ENCODE peak calls at places on chromosomes 16 and 17, in five cellular contexts. One of them, this sample, is unnamed.
A peak's percentile ranks its signal among the peaks of the same experiment; 100 is the strongest.

GRCh38 chr17:82828875-82829487 is 10.8 kb downstream of the ZNF750 start:
- DNase-seq in GM03348: no peak
- DNase-seq in G401: no peak
- DNase-seq in amniotic stem cell: no peak
- DNase-seq in PC-9: no peak
- DNase-seq in this sample: no peak

GRCh38 chr17:66667491-66668030 is 167.4 kb upstream of the CACNG5 start:
- DNase-seq in GM03348: no peak
- DNase-seq in G401: no peak
- DNase-seq in amniotic stem cell: no peak
- DNase-seq in PC-9: no peak
- DNase-seq in this sample: peak; percentile 82

GRCh38 chr16:85082553-85083050 is 29.7 kb downstream of the CIBAR2 start:
- DNase-seq in GM03348: no peak
- DNase-seq in G401: peak; percentile 79
- DNase-seq in amniotic stem cell: no peak
- DNase-seq in PC-9: no peak
- DNase-seq in this sample: no peak

GRCh38 chr17:63364944-63365343 is 81.2 kb downstream of the CYB561 start:
- DNase-seq in GM03348: no peak
- DNase-seq in G401: no peak
- DNase-seq in amniotic stem cell: no peak
- DNase-seq in PC-9: no peak
- DNase-seq in this sample: no peak

GRCh38 chr16:85569615-85570212 is 43.4 kb upstream of the GSE1 start:
- DNase-seq in GM03348: no peak
- DNase-seq in G401: peak; percentile 61
- DNase-seq in amniotic stem cell: no peak
- DNase-seq in PC-9: no peak
- DNase-seq in this sample: peak; percentile 52

GRCh38 chr16:28543072-28543471 is 4.3 kb upstream of the NUPR1 start:
- DNase-seq in GM03348: no peak
- DNase-seq in G401: no peak
- DNase-seq in amniotic stem cell: no peak
- DNase-seq in PC-9: peak; percentile 89
- DNase-seq in this sample: no peak

GRCh38 chr16:50752481-50753235 is 10.8 kb downstream of the CYLD start:
- DNase-seq in GM03348: no peak
- DNase-seq in G401: no peak
- DNase-seq in amniotic stem cell: no peak
- DNase-seq in PC-9: no peak
- DNase-seq in this sample: no peak

GRCh38 chr16:53881371-53881770 is 177.4 kb downstream of the FTO start:
- DNase-seq in GM03348: peak; percentile 52
- DNase-seq in G401: no peak
- DNase-seq in amniotic stem cell: no peak
- DNase-seq in PC-9: peak; percentile 57
- DNase-seq in this sample: no peak

GRCh38 chr16:56344518-56345405 is 80.6 kb downstream of the AMFR start:
- DNase-seq in GM03348: no peak
- DNase-seq in G401: no peak
- DNase-seq in amniotic stem cell: no peak
- DNase-seq in PC-9: peak; percentile 53
- DNase-seq in this sample: no peak

GRCh38 chr16:4561565-4561964 is 5.4 kb downstream of the C16orf96 start:
- DNase-seq in GM03348: no peak
- DNase-seq in G401: no peak
- DNase-seq in amniotic stem cell: no peak
- DNase-seq in PC-9: no peak
- DNase-seq in this sample: no peak

GRCh38 chr17:27552467-27552779 is 78.6 kb upstream of the LGALS9 start:
- DNase-seq in GM03348: peak; percentile 55
- DNase-seq in G401: no peak
- DNase-seq in amniotic stem cell: peak; percentile 40
- DNase-seq in PC-9: peak; percentile 96
- DNase-seq in this sample: no peak

GRCh38 chr16:75289189-75289588 is 37.8 kb upstream of the BCAR1 start:
- DNase-seq in GM03348: no peak
- DNase-seq in G401: no peak
- DNase-seq in amniotic stem cell: no peak
- DNase-seq in PC-9: no peak
- DNase-seq in this sample: no peak

GRCh38 chr16:57988929-57989328 is 11.5 kb downstream of the ZNF319 start:
- DNase-seq in GM03348: no peak
- DNase-seq in G401: peak; percentile 57
- DNase-seq in amniotic stem cell: no peak
- DNase-seq in PC-9: peak; percentile 51
- DNase-seq in this sample: no peak

GRCh38 chr16:31480851-31481250 is 2.1 kb upstream of the SLC5A2 start:
- DNase-seq in GM03348: no peak
- DNase-seq in G401: no peak
- DNase-seq in amniotic stem cell: no peak
- DNase-seq in PC-9: no peak
- DNase-seq in this sample: no peak

GRCh38 chr16:79050063-79050462 is 550.5 kb downstream of the MAF start:
- DNase-seq in GM03348: no peak
- DNase-seq in G401: no peak
- DNase-seq in amniotic stem cell: no peak
- DNase-seq in PC-9: no peak
- DNase-seq in this sample: no peak

GRCh38 chr16:17414421-17414820 is 56.3 kb downstream of the XYLT1 start:
- DNase-seq in GM03348: no peak
- DNase-seq in G401: no peak
- DNase-seq in amniotic stem cell: no peak
- DNase-seq in PC-9: no peak
- DNase-seq in this sample: no peak

GRCh38 chr16:84532299-84532724 is 27.9 kb upstream of the MEAK7 start:
- DNase-seq in GM03348: peak; percentile 92
- DNase-seq in G401: peak; percentile 75
- DNase-seq in amniotic stem cell: peak; percentile 88
- DNase-seq in PC-9: no peak
- DNase-seq in this sample: no peak

GRCh38 chr17:50079334-50080095 is 15.6 kb upstream of the PDK2 start:
- DNase-seq in GM03348: no peak
- DNase-seq in G401: no peak
- DNase-seq in amniotic stem cell: no peak
- DNase-seq in PC-9: no peak
- DNase-seq in this sample: no peak

GRCh38 chr17:55086635-55087058 is 118.1 kb downstream of the STXBP4 start:
- DNase-seq in GM03348: peak; percentile 16
- DNase-seq in G401: peak; percentile 25
- DNase-seq in amniotic stem cell: peak; percentile 34
- DNase-seq in PC-9: peak; percentile 41
- DNase-seq in this sample: no peak

GRCh38 chr17:37710344-37710886 is 34.4 kb downstream of the HNF1B start:
- DNase-seq in GM03348: no peak
- DNase-seq in G401: no peak
- DNase-seq in amniotic stem cell: no peak
- DNase-seq in PC-9: peak; percentile 75
- DNase-seq in this sample: no peak

GRCh38 chr17:75295220-75296158 is 6.3 kb upstream of the SLC25A19 start:
- DNase-seq in GM03348: no peak
- DNase-seq in G401: no peak
- DNase-seq in amniotic stem cell: no peak
- DNase-seq in PC-9: no peak
- DNase-seq in this sample: no peak

GRCh38 chr17:37605813-37606505 is 3.3 kb downstream of the SYNRG start:
- DNase-seq in GM03348: no peak
- DNase-seq in G401: no peak
- DNase-seq in amniotic stem cell: no peak
- DNase-seq in PC-9: no peak
- DNase-seq in this sample: peak; percentile 50

GRCh38 chr17:50681260-50682200 is 26.2 kb downstream of the ANKRD40 start:
- DNase-seq in GM03348: peak; percentile 88
- DNase-seq in G401: peak; percentile 74
- DNase-seq in amniotic stem cell: peak; percentile 76
- DNase-seq in PC-9: no peak
- DNase-seq in this sample: no peak

GRCh38 chr17:51612692-51613091 is 352.3 kb downstream of the UTP18 start:
- DNase-seq in GM03348: no peak
- DNase-seq in G401: no peak
- DNase-seq in amniotic stem cell: no peak
- DNase-seq in PC-9: no peak
- DNase-seq in this sample: no peak

GRCh38 chr17:17947309-17947708 is 24.9 kb downstream of the TOM1L2 start:
- DNase-seq in GM03348: no peak
- DNase-seq in G401: no peak
- DNase-seq in amniotic stem cell: no peak
- DNase-seq in PC-9: no peak
- DNase-seq in this sample: no peak

GRCh38 chr17:10357768-10358167 is 15.0 kb downstream of the MYH13 start:
- DNase-seq in GM03348: no peak
- DNase-seq in G401: peak; percentile 2
- DNase-seq in amniotic stem cell: no peak
- DNase-seq in PC-9: no peak
- DNase-seq in this sample: no peak

GRCh38 chr17:14080847-14081251 is 11.5 kb downstream of the COX10 start:
- DNase-seq in GM03348: peak; percentile 31
- DNase-seq in G401: no peak
- DNase-seq in amniotic stem cell: no peak
- DNase-seq in PC-9: no peak
- DNase-seq in this sample: no peak

GRCh38 chr17:82222816-82223215 is 6.0 kb upstream of the SLC16A3 start:
- DNase-seq in GM03348: no peak
- DNase-seq in G401: no peak
- DNase-seq in amniotic stem cell: no peak
- DNase-seq in PC-9: no peak
- DNase-seq in this sample: no peak

GRCh38 chr17:67434061-67434525 is 57.0 kb downstream of the PITPNC1 start:
- DNase-seq in GM03348: no peak
- DNase-seq in G401: no peak
- DNase-seq in amniotic stem cell: no peak
- DNase-seq in PC-9: no peak
- DNase-seq in this sample: peak; percentile 36

GRCh38 chr16:84806256-84806889 is 13.4 kb upstream of the CRISPLD2 start:
- DNase-seq in GM03348: peak; percentile 89
- DNase-seq in G401: no peak
- DNase-seq in amniotic stem cell: peak; percentile 85
- DNase-seq in PC-9: peak; percentile 86
- DNase-seq in this sample: no peak

GRCh38 chr16:10172848-10173655 is 9.2 kb downstream of the GRIN2A start:
- DNase-seq in GM03348: no peak
- DNase-seq in G401: peak; percentile 66
- DNase-seq in amniotic stem cell: no peak
- DNase-seq in PC-9: no peak
- DNase-seq in this sample: no peak

GRCh38 chr17:66459811-66460270 is 157.4 kb downstream of the PRKCA start:
- DNase-seq in GM03348: peak; percentile 92
- DNase-seq in G401: peak; percentile 14
- DNase-seq in amniotic stem cell: peak; percentile 88
- DNase-seq in PC-9: peak; percentile 94
- DNase-seq in this sample: no peak

GRCh38 chr16:10729649-10730048 is 14.0 kb upstream of the NUBP1 start:
- DNase-seq in GM03348: peak; percentile 60
- DNase-seq in G401: peak; percentile 49
- DNase-seq in amniotic stem cell: peak; percentile 9
- DNase-seq in PC-9: peak; percentile 87
- DNase-seq in this sample: no peak